ENCODE peak calls at places on chromosomes 3 and 15, in four cellular contexts. I, F, X and Z are unnamed samples. For H3K4me1, the result is how much of the 10 kb centered on the place peaks cover.

GRCh38 chr15:58015565-58015964 is 49.9 kb downstream of the ALDH1A2 start:
- DNase-seq in I (peak), F (no peak), X (no peak), Z (no peak)

GRCh38 chr3:126109146-126109859 is 25.4 kb upstream of the SLC41A3 start:
- DNase-seq in I (no peak), F (no peak), X (no peak), Z (no peak)

GRCh38 chr3:111803123-111803593 is 55.9 kb upstream of the PHLDB2 start:
- DNase-seq in I (peak), F (peak), X (no peak), Z (peak)

GRCh38 chr3:25259871-25260270 is 168.2 kb upstream of the RARB start:
- DNase-seq in I (no peak), F (no peak), X (no peak), Z (no peak)

GRCh38 chr15:74414603-74415338 is 19.0 kb downstream of the SEMA7A start:
- DNase-seq in I (no peak), F (no peak), X (no peak), Z (no peak)

GRCh38 chr3:43286886-43287301 is 554 bp downstream of the SNRK start:
- DNase-seq in I (peak), F (no peak), X (peak), Z (peak)

GRCh38 chr3:123586131-123586530 is 1.3 kb upstream of the HACD2 start:
- DNase-seq in I (peak), F (peak), X (peak), Z (peak)

GRCh38 chr3:152269423-152270144 is 855 bp downstream of the MBNL1 start:
- DNase-seq in I (peak), F (peak), X (peak), Z (peak)

GRCh38 chr15:23853291-23853690 is 166.2 kb upstream of the NDN start:
- DNase-seq in I (no peak), F (no peak), X (no peak), Z (no peak)

GRCh38 chr3:15283702-15284101 is 48.7 kb downstream of the SH3BP5 start:
- DNase-seq in I (no peak), F (no peak), X (no peak), Z (no peak)

GRCh38 chr3:15288331-15288726 is 44.1 kb downstream of the SH3BP5 start:
- DNase-seq in I (no peak), F (no peak), X (no peak), Z (peak)

GRCh38 chr3:15287565-15288330 is 44.6 kb downstream of the SH3BP5 start:
- DNase-seq in I (peak), F (no peak), X (no peak), Z (peak)

GRCh38 chr3:15284121-15284889 is 48.1 kb downstream of the SH3BP5 start:
- DNase-seq in I (peak), F (no peak), X (no peak), Z (peak)

GRCh38 chr3:15286022-15286421 is 46.4 kb downstream of the SH3BP5 start:
- DNase-seq in I (no peak), F (no peak), X (no peak), Z (no peak)
- H3K4me1 ChIP-seq in I (under half), F (under half), X (under half), Z (under half)

GRCh38 chr3:190326930-190327329 is 4.7 kb upstream of the CLDN1 start:
- DNase-seq in I (peak), F (no peak), X (no peak), Z (peak)
- TF ChIP-seq CTCF in I (no peak), F (no peak), X (no peak), Z (no peak)

DNA sequence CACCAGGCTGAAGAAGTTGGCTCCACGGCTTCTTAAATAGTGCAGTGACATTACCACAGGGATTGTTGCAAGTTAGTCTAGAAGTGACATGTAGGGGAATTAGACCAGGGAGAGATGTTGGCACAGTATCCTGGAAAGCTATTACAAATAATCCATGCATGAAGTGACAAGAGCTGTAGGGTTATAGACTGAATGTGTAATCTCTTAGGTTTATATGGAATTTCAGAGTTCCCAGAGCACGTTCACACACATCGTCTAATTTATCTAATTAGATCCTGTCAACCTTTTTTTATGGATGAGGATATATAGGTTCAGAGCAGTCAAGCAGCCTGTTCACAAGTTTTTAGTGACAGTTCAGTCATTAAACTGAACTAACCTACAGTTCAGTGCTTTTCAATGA is 37.3 kb upstream of the APH1B start:
- DNase-seq in I (no peak), F (no peak), X (no peak), Z (no peak)
- H3K4me1 ChIP-seq in I (under half), F (under half), X (under half), Z (under half)

GRCh38 chr3:102466001-102466400 is 31.2 kb downstream of the ZPLD1 start:
- DNase-seq in I (no peak), F (no peak), X (no peak), Z (no peak)
- TF ChIP-seq CTCF in I (no peak), F (no peak), X (no peak), Z (no peak)

DNA sequence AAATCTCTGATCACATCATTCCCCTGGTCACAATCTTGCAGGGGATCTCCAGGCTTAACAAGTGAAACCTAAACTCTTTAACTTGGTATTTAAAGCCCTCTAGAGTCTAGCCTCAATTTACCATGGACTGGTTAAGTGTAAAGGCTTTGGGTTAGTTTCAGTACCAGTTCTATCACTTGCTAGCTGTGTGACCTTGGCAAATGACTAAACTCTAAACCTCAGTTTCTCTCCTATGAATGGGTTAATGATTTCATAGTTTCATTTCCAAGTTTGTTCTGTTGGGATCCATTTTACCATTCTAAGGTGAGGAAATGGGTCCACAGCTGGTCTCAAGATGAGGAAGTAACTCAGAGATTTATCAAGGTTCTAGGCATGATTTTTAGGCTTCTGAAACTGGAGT is 38.8 kb upstream of the TIMP4 start:
- DNase-seq in I (no peak), F (no peak), X (no peak), Z (no peak)
- H3K4me1 ChIP-seq in I (under half), F (under half), X (under half), Z (under half)

DNA sequence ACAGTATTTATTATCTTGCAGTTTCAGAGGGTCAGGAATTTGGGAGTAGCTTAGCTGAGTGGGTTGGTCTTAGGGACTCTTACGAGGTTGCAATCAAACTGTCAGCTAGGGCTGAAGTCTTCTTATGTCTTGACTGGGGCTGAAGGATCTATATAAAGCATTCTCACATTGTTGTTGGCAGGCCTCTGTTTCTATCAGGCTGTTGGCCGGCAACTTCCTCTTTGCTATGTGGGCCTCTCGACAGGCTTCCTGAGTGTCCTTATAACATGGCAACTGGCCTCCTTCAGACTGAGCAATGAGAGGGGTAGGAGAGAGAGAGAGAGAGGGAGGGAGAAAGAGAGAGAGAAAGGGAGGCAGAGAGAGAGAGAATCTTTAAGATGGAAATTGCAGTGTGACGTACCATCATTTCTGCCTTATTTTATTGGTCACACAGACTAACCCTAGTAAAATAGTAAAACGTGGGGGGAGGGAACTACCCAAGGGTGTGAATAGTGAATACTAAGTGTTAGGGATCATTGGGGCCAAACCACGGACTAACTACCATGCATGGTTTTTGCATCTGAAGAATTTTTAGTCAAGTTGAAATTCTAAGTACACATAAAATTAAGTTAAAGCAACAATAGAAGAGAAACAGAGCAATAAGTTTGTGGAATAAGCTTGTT is 16.1 kb downstream of the FGF7 start:
- DNase-seq in I (no peak), F (peak), X (no peak), Z (no peak)
- TF ChIP-seq CTCF in I (no peak), F (no peak), X (no peak), Z (no peak)

GRCh38 chr3:118479376-118479775 is 555.3 kb downstream of the IGSF11 start:
- DNase-seq in I (no peak), F (no peak), X (no peak), Z (no peak)

GRCh38 chr3:118480101-118480860 is 554.4 kb downstream of the IGSF11 start:
- DNase-seq in I (no peak), F (no peak), X (no peak), Z (no peak)

GRCh38 chr3:118477768-118478167 is 556.9 kb downstream of the IGSF11 start:
- DNase-seq in I (no peak), F (no peak), X (no peak), Z (no peak)

GRCh38 chr3:118476885-118477618 is 557.6 kb downstream of the IGSF11 start:
- DNase-seq in I (no peak), F (no peak), X (no peak), Z (no peak)

GRCh38 chr3:118478706-118479276 is 555.9 kb downstream of the IGSF11 start:
- DNase-seq in I (no peak), F (no peak), X (no peak), Z (no peak)
- H3K4me1 ChIP-seq in I (under half), F (under half), X (under half), Z (under half)

DNA sequence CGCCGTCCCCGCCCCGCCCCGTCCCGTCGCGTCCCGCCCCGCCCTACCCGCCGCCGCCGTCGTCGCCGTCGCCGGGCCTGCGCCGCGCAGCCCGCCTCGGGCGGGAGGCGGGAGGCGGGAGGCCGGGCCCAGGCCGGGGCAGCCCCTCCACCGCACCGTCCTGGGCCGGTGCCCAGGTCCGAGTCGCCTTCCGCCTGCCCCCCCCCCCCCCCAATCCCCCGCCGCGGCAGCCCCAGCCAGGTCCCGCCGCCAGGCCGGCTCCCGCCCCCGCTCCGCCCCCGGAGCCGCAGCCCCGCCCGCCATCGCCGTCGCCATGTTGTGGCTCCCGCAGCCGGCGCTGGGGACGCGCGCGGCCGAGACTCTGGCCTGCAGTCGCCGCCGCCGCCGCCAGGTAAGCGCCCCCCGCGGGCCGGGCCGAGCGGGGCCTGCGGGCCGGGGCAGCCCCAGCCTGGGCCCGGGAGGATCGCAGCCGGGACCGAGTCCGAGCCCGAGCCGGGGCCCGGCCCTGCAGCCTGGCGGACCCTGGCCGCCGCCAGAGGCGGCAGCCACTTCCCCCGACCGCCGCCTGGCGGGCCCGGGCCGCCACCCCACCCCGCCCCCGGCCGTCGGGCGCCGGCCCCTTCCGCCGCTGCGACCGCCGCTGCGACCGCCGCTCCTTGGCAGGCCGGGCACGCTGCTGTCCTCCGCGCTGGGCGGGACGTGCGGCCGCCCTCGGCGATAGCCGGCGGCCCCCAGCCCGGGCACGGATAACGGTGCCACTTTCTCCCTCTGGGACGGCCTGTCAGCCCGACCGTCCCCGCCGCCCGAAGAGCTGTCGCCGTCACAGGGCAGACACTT is at the start of gene ZNF592:
- DNase-seq in I (peak), F (peak), X (peak), Z (peak)
- TF ChIP-seq CTCF in I (no peak), F (no peak), X (no peak), Z (no peak)

GRCh38 chr3:76370749-76371148 is 585.4 kb upstream of the ZNF717 start:
- DNase-seq in I (no peak), F (no peak), X (no peak), Z (no peak)
- H3K4me1 ChIP-seq in I (under half), F (under half), X (under half), Z (under half)

GRCh38 chr3:146757759-146758158 is 152.6 kb upstream of the PLSCR5 start:
- DNase-seq in I (no peak), F (no peak), X (no peak), Z (no peak)
- TF ChIP-seq CTCF in I (no peak), F (no peak), X (no peak), Z (no peak)